ENCODE peak calls at places on chromosomes 16 and 17, in five cellular contexts. One of them, this sample, is unnamed. For H3K27me3, the result is how much of the 10 kb centered on the place peaks cover.

GRCh38 chr17:78779848-78780247 is 2.2 kb downstream of the CYTH1 start:
- DNase-seq in ovary: no peak
- DNase-seq in CD4-positive, CD25-positive, alpha-beta regulatory T cell: peak
- DNase-seq in GM12878: no peak
- DNase-seq in CD8-positive, alpha-beta memory T cell: peak
- DNase-seq in this sample: no peak

GRCh38 chr16:31664683-31665482 is 137.2 kb downstream of the AHSP start:
- DNase-seq in ovary: no peak
- DNase-seq in CD4-positive, CD25-positive, alpha-beta regulatory T cell: no peak
- DNase-seq in GM12878: no peak
- DNase-seq in CD8-positive, alpha-beta memory T cell: no peak
- DNase-seq in this sample: no peak

GRCh38 chr16:8795096-8795495 is 2.3 kb downstream of the TMEM186 start:
- DNase-seq in ovary: no peak
- DNase-seq in CD4-positive, CD25-positive, alpha-beta regulatory T cell: no peak
- DNase-seq in GM12878: no peak
- DNase-seq in CD8-positive, alpha-beta memory T cell: no peak
- DNase-seq in this sample: no peak

GRCh38 chr17:50863931-50864330 is 2.2 kb downstream of the TOB1 start:
- DNase-seq in ovary: no peak
- DNase-seq in CD4-positive, CD25-positive, alpha-beta regulatory T cell: no peak
- DNase-seq in GM12878: no peak
- DNase-seq in CD8-positive, alpha-beta memory T cell: no peak
- DNase-seq in this sample: no peak

GRCh38 chr17:57629470-57629869 is 115.6 kb downstream of the CCDC182 start:
- DNase-seq in ovary: peak
- DNase-seq in CD4-positive, CD25-positive, alpha-beta regulatory T cell: no peak
- DNase-seq in GM12878: peak
- DNase-seq in CD8-positive, alpha-beta memory T cell: no peak
- DNase-seq in this sample: no peak

GRCh38 chr17:31581022-31581483 is 189.6 kb downstream of the RAB11FIP4 start:
- DNase-seq in ovary: peak
- DNase-seq in CD4-positive, CD25-positive, alpha-beta regulatory T cell: no peak
- DNase-seq in GM12878: no peak
- DNase-seq in CD8-positive, alpha-beta memory T cell: no peak
- DNase-seq in this sample: no peak

GRCh38 chr16:89288577-89288844 is 71.0 kb downstream of the ZNF778 start:
- DNase-seq in ovary: no peak
- DNase-seq in CD4-positive, CD25-positive, alpha-beta regulatory T cell: no peak
- DNase-seq in GM12878: no peak
- DNase-seq in CD8-positive, alpha-beta memory T cell: no peak
- DNase-seq in this sample: no peak

GRCh38 chr16:17173134-17173729 is 297.5 kb downstream of the XYLT1 start:
- DNase-seq in ovary: no peak
- DNase-seq in CD4-positive, CD25-positive, alpha-beta regulatory T cell: no peak
- DNase-seq in GM12878: no peak
- DNase-seq in CD8-positive, alpha-beta memory T cell: no peak
- DNase-seq in this sample: no peak

GRCh38 chr17:79078476-79079190 is 4.0 kb downstream of the ENGASE start:
- DNase-seq in ovary: peak
- DNase-seq in CD4-positive, CD25-positive, alpha-beta regulatory T cell: no peak
- DNase-seq in GM12878: no peak
- DNase-seq in CD8-positive, alpha-beta memory T cell: no peak
- DNase-seq in this sample: no peak

GRCh38 chr16:68074850-68075249 is 10.3 kb upstream of the NFATC3 start:
- DNase-seq in ovary: no peak
- DNase-seq in CD4-positive, CD25-positive, alpha-beta regulatory T cell: peak
- DNase-seq in GM12878: peak
- DNase-seq in CD8-positive, alpha-beta memory T cell: peak
- DNase-seq in this sample: no peak

GRCh38 chr17:36542755-36543154 is 2.0 kb upstream of the GGNBP2 start:
- DNase-seq in ovary: no peak
- DNase-seq in CD4-positive, CD25-positive, alpha-beta regulatory T cell: no peak
- DNase-seq in GM12878: no peak
- DNase-seq in CD8-positive, alpha-beta memory T cell: no peak
- DNase-seq in this sample: no peak

GRCh38 chr16:70553645-70554044 is 30.0 kb downstream of the SF3B3 start:
- DNase-seq in ovary: no peak
- DNase-seq in CD4-positive, CD25-positive, alpha-beta regulatory T cell: no peak
- DNase-seq in GM12878: no peak
- DNase-seq in CD8-positive, alpha-beta memory T cell: no peak
- DNase-seq in this sample: no peak

GRCh38 chr17:70089513-70090148 is 14.6 kb downstream of the KCNJ16 start:
- DNase-seq in ovary: no peak
- DNase-seq in CD4-positive, CD25-positive, alpha-beta regulatory T cell: no peak
- DNase-seq in GM12878: no peak
- DNase-seq in CD8-positive, alpha-beta memory T cell: no peak
- DNase-seq in this sample: no peak

GRCh38 chr17:16516594-16517018 is 24.6 kb upstream of the LRRC75A start:
- DNase-seq in ovary: peak
- DNase-seq in CD4-positive, CD25-positive, alpha-beta regulatory T cell: no peak
- DNase-seq in GM12878: no peak
- DNase-seq in CD8-positive, alpha-beta memory T cell: no peak
- DNase-seq in this sample: peak

GRCh38 chr17:4116516-4116915 is 26.3 kb downstream of the ZZEF1 start:
- DNase-seq in ovary: no peak
- DNase-seq in CD4-positive, CD25-positive, alpha-beta regulatory T cell: no peak
- DNase-seq in GM12878: no peak
- DNase-seq in CD8-positive, alpha-beta memory T cell: no peak
- DNase-seq in this sample: no peak

GRCh38 chr17:64596988-64597387 is 65.1 kb downstream of the SMURF2 start:
- DNase-seq in ovary: no peak
- DNase-seq in CD4-positive, CD25-positive, alpha-beta regulatory T cell: no peak
- DNase-seq in GM12878: no peak
- DNase-seq in CD8-positive, alpha-beta memory T cell: no peak
- DNase-seq in this sample: no peak

GRCh38 chr17:60091908-60092331 is 13.2 kb upstream of the HEATR6 start:
- DNase-seq in ovary: no peak
- DNase-seq in CD4-positive, CD25-positive, alpha-beta regulatory T cell: no peak
- DNase-seq in GM12878: no peak
- DNase-seq in CD8-positive, alpha-beta memory T cell: no peak
- DNase-seq in this sample: no peak

GRCh38 chr16:53912155-53912554 is 208.2 kb downstream of the FTO start:
- DNase-seq in ovary: no peak
- DNase-seq in CD4-positive, CD25-positive, alpha-beta regulatory T cell: no peak
- DNase-seq in GM12878: peak
- DNase-seq in CD8-positive, alpha-beta memory T cell: peak
- DNase-seq in this sample: no peak

GRCh38 chr16:3035972-3036725 is 595 bp downstream of the BICDL2 start:
- DNase-seq in ovary: no peak
- DNase-seq in CD4-positive, CD25-positive, alpha-beta regulatory T cell: no peak
- DNase-seq in GM12878: no peak
- DNase-seq in CD8-positive, alpha-beta memory T cell: no peak
- DNase-seq in this sample: no peak

GRCh38 chr17:66477615-66478283 is 175.3 kb downstream of the PRKCA start:
- DNase-seq in ovary: no peak
- DNase-seq in CD4-positive, CD25-positive, alpha-beta regulatory T cell: no peak
- DNase-seq in GM12878: no peak
- DNase-seq in CD8-positive, alpha-beta memory T cell: no peak
- DNase-seq in this sample: no peak

GRCh38 chr16:11258553-11259287 is 2.7 kb upstream of the SOCS1 start:
- DNase-seq in ovary: no peak
- DNase-seq in CD4-positive, CD25-positive, alpha-beta regulatory T cell: no peak
- DNase-seq in GM12878: peak
- DNase-seq in CD8-positive, alpha-beta memory T cell: peak
- DNase-seq in this sample: no peak

GRCh38 chr17:61647044-61647443 is 56.0 kb upstream of the NACA2 start:
- DNase-seq in ovary: no peak
- DNase-seq in CD4-positive, CD25-positive, alpha-beta regulatory T cell: no peak
- DNase-seq in GM12878: no peak
- DNase-seq in CD8-positive, alpha-beta memory T cell: no peak
- DNase-seq in this sample: peak

GRCh38 chr17:31470592-31470991 is 79.1 kb downstream of the RAB11FIP4 start:
- DNase-seq in ovary: no peak
- DNase-seq in CD4-positive, CD25-positive, alpha-beta regulatory T cell: no peak
- DNase-seq in GM12878: no peak
- DNase-seq in CD8-positive, alpha-beta memory T cell: no peak
- DNase-seq in this sample: no peak

GRCh38 chr16:21565816-21566669 is 33.3 kb upstream of the METTL9 start:
- DNase-seq in ovary: no peak
- DNase-seq in CD4-positive, CD25-positive, alpha-beta regulatory T cell: no peak
- DNase-seq in GM12878: no peak
- DNase-seq in CD8-positive, alpha-beta memory T cell: no peak
- DNase-seq in this sample: no peak

GRCh38 chr16:10878644-10879498 is 1.9 kb downstream of the CIITA start:
- DNase-seq in ovary: peak
- DNase-seq in CD4-positive, CD25-positive, alpha-beta regulatory T cell: no peak
- DNase-seq in GM12878: no peak
- DNase-seq in CD8-positive, alpha-beta memory T cell: no peak
- DNase-seq in this sample: peak

GRCh38 chr16:68079616-68080344 is 5.4 kb upstream of the NFATC3 start:
- DNase-seq in ovary: peak
- DNase-seq in CD4-positive, CD25-positive, alpha-beta regulatory T cell: peak
- DNase-seq in GM12878: no peak
- DNase-seq in CD8-positive, alpha-beta memory T cell: peak
- DNase-seq in this sample: peak

GRCh38 chr17:10556301-10557005 is 7.0 kb upstream of the MYH2 start:
- DNase-seq in ovary: no peak
- DNase-seq in CD4-positive, CD25-positive, alpha-beta regulatory T cell: no peak
- DNase-seq in GM12878: no peak
- DNase-seq in CD8-positive, alpha-beta memory T cell: no peak
- DNase-seq in this sample: peak

GRCh38 chr17:22305356-22306071 is 613.2 kb downstream of the KCNJ18 start:
- DNase-seq in ovary: no peak
- DNase-seq in CD4-positive, CD25-positive, alpha-beta regulatory T cell: no peak
- DNase-seq in GM12878: no peak
- DNase-seq in CD8-positive, alpha-beta memory T cell: no peak
- DNase-seq in this sample: no peak

GRCh38 chr16:56814537-56815432 is 50.2 kb upstream of the SLC12A3 start:
- DNase-seq in ovary: no peak
- DNase-seq in CD4-positive, CD25-positive, alpha-beta regulatory T cell: no peak
- DNase-seq in GM12878: no peak
- DNase-seq in CD8-positive, alpha-beta memory T cell: no peak
- DNase-seq in this sample: peak

GRCh38 chr17:16962804-16963203 is 9.1 kb downstream of the TNFRSF13B start:
- DNase-seq in ovary: no peak
- DNase-seq in CD4-positive, CD25-positive, alpha-beta regulatory T cell: no peak
- DNase-seq in GM12878: no peak
- DNase-seq in CD8-positive, alpha-beta memory T cell: no peak
- DNase-seq in this sample: no peak

GRCh38 chr17:21125862-21126261 is 902 bp upstream of the DHRS7B start:
- DNase-seq in ovary: no peak
- DNase-seq in CD4-positive, CD25-positive, alpha-beta regulatory T cell: peak
- DNase-seq in GM12878: no peak
- DNase-seq in CD8-positive, alpha-beta memory T cell: peak
- DNase-seq in this sample: no peak

GRCh38 chr16:85306071-85306792 is 194.0 kb upstream of the CIBAR2 start:
- DNase-seq in ovary: peak
- DNase-seq in CD4-positive, CD25-positive, alpha-beta regulatory T cell: peak
- DNase-seq in GM12878: peak
- DNase-seq in CD8-positive, alpha-beta memory T cell: peak
- DNase-seq in this sample: peak

GRCh38 chr17:1005361-1005946 is 8.5 kb downstream of the TIMM22 start:
- DNase-seq in ovary: peak
- DNase-seq in CD4-positive, CD25-positive, alpha-beta regulatory T cell: no peak
- DNase-seq in GM12878: no peak
- DNase-seq in CD8-positive, alpha-beta memory T cell: no peak
- DNase-seq in this sample: no peak
- H3K4me3 ChIP-seq in ovary: no peak
- H3K4me3 ChIP-seq in CD4-positive, CD25-positive, alpha-beta regulatory T cell: no peak
- H3K4me3 ChIP-seq in GM12878: no peak
- H3K4me3 ChIP-seq in CD8-positive, alpha-beta memory T cell: no peak
- H3K4me3 ChIP-seq in this sample: no peak

DNA sequence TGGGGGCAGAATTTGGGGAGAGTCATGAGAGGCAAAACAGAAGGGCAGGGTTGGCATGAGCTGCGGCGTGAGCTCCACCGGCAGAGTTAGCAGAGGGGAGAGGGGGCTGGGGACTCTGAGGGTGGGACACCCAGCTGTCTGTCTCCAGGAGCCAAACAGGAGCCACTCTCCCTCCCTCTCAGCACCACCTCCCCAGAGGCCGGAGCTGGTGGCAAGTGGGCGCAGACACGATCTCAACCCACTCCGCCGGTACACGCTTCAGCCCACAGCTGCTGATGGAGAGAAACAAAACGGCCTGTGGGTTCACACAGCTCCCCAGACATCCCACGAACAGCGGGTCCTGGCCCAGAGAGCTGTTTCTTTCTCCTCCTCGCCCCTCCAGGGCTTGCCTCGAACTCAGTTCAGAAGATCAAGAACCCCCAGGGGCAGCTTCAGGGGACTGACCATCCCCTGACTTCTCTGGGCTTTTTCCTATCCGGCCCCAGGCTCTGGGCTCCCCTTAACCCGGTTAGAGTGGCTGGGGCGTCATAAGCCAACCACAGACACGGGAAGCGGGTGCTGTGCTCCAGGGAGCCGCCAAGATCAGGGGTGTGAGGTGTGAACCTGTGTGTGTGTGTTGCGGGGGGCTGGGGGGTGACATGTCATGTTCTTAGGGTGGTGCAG is 7.6 kb downstream of the RHBDF2 start:
- DNase-seq in ovary: no peak
- DNase-seq in CD4-positive, CD25-positive, alpha-beta regulatory T cell: no peak
- DNase-seq in GM12878: no peak
- DNase-seq in CD8-positive, alpha-beta memory T cell: peak
- DNase-seq in this sample: no peak
- H3K27me3 ChIP-seq in ovary: under half
- H3K27me3 ChIP-seq in CD4-positive, CD25-positive, alpha-beta regulatory T cell: under half
- H3K27me3 ChIP-seq in GM12878: under half
- H3K27me3 ChIP-seq in CD8-positive, alpha-beta memory T cell: under half
- H3K27me3 ChIP-seq in this sample: under half

GRCh38 chr17:45246338-45246737 is 15.6 kb downstream of the SPATA32 start:
- DNase-seq in ovary: no peak
- DNase-seq in CD4-positive, CD25-positive, alpha-beta regulatory T cell: no peak
- DNase-seq in GM12878: no peak
- DNase-seq in CD8-positive, alpha-beta memory T cell: no peak
- DNase-seq in this sample: no peak
- H3K4me3 ChIP-seq in ovary: no peak
- H3K4me3 ChIP-seq in CD4-positive, CD25-positive, alpha-beta regulatory T cell: no peak
- H3K4me3 ChIP-seq in GM12878: no peak
- H3K4me3 ChIP-seq in CD8-positive, alpha-beta memory T cell: peak
- H3K4me3 ChIP-seq in this sample: no peak

GRCh38 chr17:73643012-73643845 is 1.0 kb downstream of the SDK2 start:
- DNase-seq in ovary: no peak
- DNase-seq in CD4-positive, CD25-positive, alpha-beta regulatory T cell: no peak
- DNase-seq in GM12878: no peak
- DNase-seq in CD8-positive, alpha-beta memory T cell: no peak
- DNase-seq in this sample: peak

GRCh38 chr17:73643846-73644144 is 450 bp downstream of the SDK2 start:
- DNase-seq in ovary: no peak
- DNase-seq in CD4-positive, CD25-positive, alpha-beta regulatory T cell: no peak
- DNase-seq in GM12878: no peak
- DNase-seq in CD8-positive, alpha-beta memory T cell: no peak
- DNase-seq in this sample: peak

GRCh38 chr17:73641779-73642580 is 2.3 kb downstream of the SDK2 start:
- DNase-seq in ovary: no peak
- DNase-seq in CD4-positive, CD25-positive, alpha-beta regulatory T cell: no peak
- DNase-seq in GM12878: no peak
- DNase-seq in CD8-positive, alpha-beta memory T cell: no peak
- DNase-seq in this sample: no peak

GRCh38 chr17:73644145-73645049 is at the start of gene SDK2:
- DNase-seq in ovary: no peak
- DNase-seq in CD4-positive, CD25-positive, alpha-beta regulatory T cell: no peak
- DNase-seq in GM12878: no peak
- DNase-seq in CD8-positive, alpha-beta memory T cell: no peak
- DNase-seq in this sample: peak

DNA sequence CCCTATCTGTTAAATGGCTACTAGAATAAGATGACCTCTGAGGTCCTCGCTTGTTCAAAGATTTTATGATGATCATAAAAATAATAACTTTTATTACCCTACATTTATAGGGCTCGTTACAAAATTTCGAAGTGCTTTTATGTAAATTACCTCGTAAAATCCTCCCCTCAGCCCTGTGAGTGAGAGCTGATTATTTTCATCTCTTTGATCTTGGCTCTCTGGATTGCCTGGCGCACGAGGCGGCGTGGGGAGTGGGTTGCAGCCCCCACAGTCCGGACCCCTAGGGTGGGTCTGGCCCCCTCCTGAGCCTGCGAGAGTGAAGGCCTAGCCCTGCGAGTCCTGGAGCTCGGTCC is 1.6 kb downstream of the SDK2 start:
- DNase-seq in ovary: no peak
- DNase-seq in CD4-positive, CD25-positive, alpha-beta regulatory T cell: no peak
- DNase-seq in GM12878: no peak
- DNase-seq in CD8-positive, alpha-beta memory T cell: no peak
- DNase-seq in this sample: no peak
- H3K27me3 ChIP-seq in ovary: under half
- H3K27me3 ChIP-seq in CD4-positive, CD25-positive, alpha-beta regulatory T cell: under half
- H3K27me3 ChIP-seq in GM12878: under half
- H3K27me3 ChIP-seq in CD8-positive, alpha-beta memory T cell: under half
- H3K27me3 ChIP-seq in this sample: under half